ENCODE peak calls at places on chromosome 22, in seven cellular contexts. F is AG04449, U is stomach, X is adipocyte, P is MG63, L is GM23338, R is dorsolateral prefrontal cortex. C is an unnamed sample.

GRCh38 chr22:50672041-50672440 is 582 bp upstream of the SHANK3 start:
- DNase-seq in F (no peak), U (no peak), X (no peak), P (no peak), L (no peak), R (no peak), C (peak)

GRCh38 chr22:17514092-17514491 is 49.2 kb upstream of the SLC25A18 start:
- DNase-seq in F (no peak), U (no peak), X (no peak), P (no peak), L (no peak), R (no peak), C (no peak)

GRCh38 chr22:44639891-44640617 is 62.0 kb upstream of the PRR5 start:
- DNase-seq in F (no peak), U (no peak), X (no peak), P (no peak), L (no peak), R (no peak), C (no peak)

GRCh38 chr22:44933829-44934735 is 75.7 kb downstream of the PHF21B start:
- DNase-seq in F (no peak), U (no peak), X (no peak), P (no peak), L (no peak), R (no peak), C (no peak)

GRCh38 chr22:28925916-28926315 is 42.5 kb downstream of the ZNRF3 start:
- DNase-seq in F (no peak), U (no peak), X (no peak), P (no peak), L (peak), R (no peak), C (no peak)

GRCh38 chr22:20299736-20300136 is 20.1 kb downstream of the DGCR6L start:
- DNase-seq in F (no peak), U (peak), X (no peak), P (peak), L (peak), R (no peak), C (no peak)

GRCh38 chr22:43230983-43231723 is 44.2 kb upstream of the TTLL12 start:
- DNase-seq in F (no peak), U (peak), X (peak), P (peak), L (peak), R (peak), C (peak)

GRCh38 chr22:38754247-38755154 is 1.3 kb downstream of the SUN2 start:
- DNase-seq in F (no peak), U (peak), X (peak), P (peak), L (peak), R (peak), C (peak)

GRCh38 chr22:46315976-46316375 is 19.3 kb downstream of the GTSE1 start:
- DNase-seq in F (no peak), U (no peak), X (no peak), P (no peak), L (no peak), R (no peak), C (peak)

GRCh38 chr22:23282089-23282501 is 101.8 kb downstream of the BCR start:
- DNase-seq in F (no peak), U (peak), X (peak), P (peak), L (no peak), R (peak), C (no peak)

GRCh38 chr22:37186228-37186996 is 1.6 kb downstream of the C1QTNF6 start:
- DNase-seq in F (no peak), U (no peak), X (peak), P (no peak), L (peak), R (no peak), C (peak)

GRCh38 chr22:50713571-50714056 is 24.4 kb upstream of the ACR start:
- DNase-seq in F (no peak), U (no peak), X (no peak), P (no peak), L (no peak), R (peak), C (no peak)

GRCh38 chr22:16827506-16827905 is 2.3 kb upstream of the XKR3 start:
- DNase-seq in F (no peak), U (no peak), X (no peak), P (no peak), L (no peak), R (no peak), C (no peak)

GRCh38 chr22:40189979-40190378 is 12.3 kb downstream of the TNRC6B start:
- DNase-seq in F (no peak), U (no peak), X (no peak), P (no peak), L (no peak), R (no peak), C (no peak)

GRCh38 chr22:38760477-38761201 is 4.8 kb upstream of the SUN2 start:
- DNase-seq in F (no peak), U (no peak), X (no peak), P (peak), L (no peak), R (peak), C (no peak)

GRCh38 chr22:22855085-22855484 is 32.5 kb upstream of the IGLL5 start:
- DNase-seq in F (no peak), U (no peak), X (no peak), P (no peak), L (no peak), R (no peak), C (no peak)

GRCh38 chr22:22983816-22984215 is 86.5 kb upstream of the GNAZ start:
- DNase-seq in F (no peak), U (no peak), X (no peak), P (no peak), L (no peak), R (no peak), C (no peak)

GRCh38 chr22:39239561-39240423 is 5.0 kb downstream of the PDGFB start:
- DNase-seq in F (no peak), U (peak), X (no peak), P (no peak), L (no peak), R (no peak), C (peak)

GRCh38 chr22:43409046-43409445 is 2.8 kb upstream of the MPPED1 start:
- DNase-seq in F (no peak), U (no peak), X (no peak), P (no peak), L (no peak), R (no peak), C (no peak)

GRCh38 chr22:35839811-35840739 is 122.4 kb downstream of the APOL5 start:
- DNase-seq in F (peak), U (peak), X (peak), P (peak), L (peak), R (peak), C (peak)
- H3K4me3 ChIP-seq in F (peak), U (peak), X (peak), P (peak), L (peak), R (peak), C (peak)

GRCh38 chr22:32644252-32645100 is 157.0 kb upstream of the TIMP3 start:
- DNase-seq in F (no peak), U (peak), X (peak), P (no peak), L (peak), R (no peak), C (no peak)
- H3K4me3 ChIP-seq in F (no peak), U (no peak), X (no peak), P (no peak), L (no peak), R (no peak), C (no peak)

GRCh38 chr22:49664891-49665290 is 162.8 kb downstream of the BRD1 start:
- DNase-seq in F (no peak), U (no peak), X (no peak), P (no peak), L (no peak), R (no peak), C (peak)

GRCh38 chr22:49666146-49666809 is 161.4 kb downstream of the BRD1 start:
- DNase-seq in F (no peak), U (no peak), X (no peak), P (no peak), L (no peak), R (no peak), C (no peak)

GRCh38 chr22:49664371-49664881 is 163.2 kb downstream of the BRD1 start:
- DNase-seq in F (no peak), U (no peak), X (no peak), P (no peak), L (no peak), R (peak), C (peak)

GRCh38 chr22:49668402-49668801 is 159.3 kb downstream of the BRD1 start:
- DNase-seq in F (no peak), U (no peak), X (no peak), P (no peak), L (no peak), R (no peak), C (no peak)

DNA sequence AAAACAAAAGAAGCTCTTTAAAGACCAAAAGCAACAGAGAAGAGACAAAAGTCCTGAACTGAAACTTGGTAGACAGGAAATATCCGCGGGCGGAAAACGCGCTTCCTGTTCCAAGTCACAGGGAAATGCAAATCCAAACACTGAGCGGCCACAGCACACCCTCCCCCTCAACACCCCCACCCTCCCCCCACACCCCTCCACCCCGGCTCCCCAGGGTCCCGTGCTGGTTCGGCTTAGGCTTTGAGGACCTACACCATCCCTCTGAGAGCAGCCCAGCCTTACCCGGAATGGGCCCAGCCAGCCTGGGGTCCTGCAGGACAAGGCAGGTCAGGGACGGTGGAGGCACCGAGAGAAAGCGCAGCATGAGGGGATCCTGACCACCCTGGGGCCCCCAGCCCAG is 160.4 kb downstream of the BRD1 start:
- DNase-seq in F (no peak), U (no peak), X (no peak), P (no peak), L (no peak), R (no peak), C (peak)
- H3K4me3 ChIP-seq in F (no peak), U (no peak), X (no peak), P (no peak), L (no peak), R (no peak), C (no peak)

GRCh38 chr22:25161916-25162530 is 37.6 kb upstream of the CRYBB3 start:
- DNase-seq in F (no peak), U (no peak), X (no peak), P (no peak), L (no peak), R (no peak), C (no peak)
- H3K4me3 ChIP-seq in F (no peak), U (no peak), X (no peak), P (no peak), L (no peak), R (no peak), C (no peak)

GRCh38 chr22:27680636-27681035 is 120.9 kb downstream of the MN1 start:
- DNase-seq in F (no peak), U (no peak), X (no peak), P (no peak), L (no peak), R (no peak), C (no peak)

GRCh38 chr22:27677895-27678458 is 123.6 kb downstream of the MN1 start:
- DNase-seq in F (no peak), U (no peak), X (no peak), P (no peak), L (no peak), R (no peak), C (no peak)

GRCh38 chr22:27679722-27680488 is 121.7 kb downstream of the MN1 start:
- DNase-seq in F (no peak), U (no peak), X (no peak), P (no peak), L (no peak), R (no peak), C (no peak)

GRCh38 chr22:27682438-27682837 is 119.1 kb downstream of the MN1 start:
- DNase-seq in F (no peak), U (no peak), X (no peak), P (no peak), L (peak), R (no peak), C (no peak)

GRCh38 chr22:27681037-27681436 is 120.5 kb downstream of the MN1 start:
- DNase-seq in F (no peak), U (no peak), X (no peak), P (no peak), L (no peak), R (no peak), C (no peak)
- H3K4me3 ChIP-seq in F (no peak), U (no peak), X (no peak), P (no peak), L (no peak), R (no peak), C (no peak)

C was measured in Peyer's patch.